ENCODE peak calls at places on chromosomes 5 and 9, in five cellular contexts. B, Y, X, Q and S are unnamed samples.

GRCh38 chr5:39670955-39671354 is 246.2 kb upstream of the DAB2 start:
- DNase-seq in X (no peak), Q (no peak), Y (no peak), B (no peak), S (no peak)

GRCh38 chr5:18772475-18772874 is 1138.2 kb downstream of the TAF11L14 start:
- DNase-seq in Q (peak; percentile 43), X (no peak), B (peak; percentile 12), Y (peak; percentile 88), S (no peak)

GRCh38 chr5:54993318-54993717 is 7.9 kb upstream of the ESM1 start:
- DNase-seq in Q (no peak), X (no peak), B (no peak), Y (peak; percentile 33), S (no peak)

GRCh38 chr9:90846770-90847419 is 45.3 kb downstream of the SYK start:
- DNase-seq in B (no peak), Y (no peak), X (no peak), Q (no peak), S (no peak)

GRCh38 chr5:133251296-133252132 is 199.7 kb downstream of the HSPA4 start:
- DNase-seq in Y (peak; percentile 59), Q (peak; percentile 67), B (no peak), X (no peak), S (peak; percentile 36)

GRCh38 chr5:163460562-163461176 is at the start of gene HMMR:
- DNase-seq in X (no peak), Y (peak; percentile 23), B (no peak), Q (no peak), S (peak; percentile 65)

GRCh38 chr9:127979333-127980055 is 1.3 kb downstream of the EEIG1 start:
- DNase-seq in Q (no peak), Y (peak; percentile 42), X (no peak), B (no peak), S (peak; percentile 51)

GRCh38 chr5:62727184-62727583 is 148.6 kb downstream of the LRRC70 start:
- DNase-seq in B (no peak), X (no peak), Y (no peak), Q (no peak), S (no peak)